ENCODE peak calls at places on chromosomes 16 and 17, in nine cellular contexts. H is activated CD8-positive, alpha-beta T cell treated with anti-CD3 and anti-CD28 coated beads for 36 hours; Q is NCI-H774; D is progenitor cell of endocrine pancreas; N is HS-27A; L is substantia nigra; B is mammary epithelial cell; M is adipocyte; S is NCI-H748 treated with DMSO at 0.1 percent for 48 hours. F is an unnamed sample.

GRCh38 chr16:29791845-29792797 is 1.6 kb downstream of the KIF22 start:
- DNase-seq in H (no peak), Q (no peak), D (no peak), N (no peak), L (no peak), B (no peak), M (no peak), S (no peak), F (no peak)

GRCh38 chr16:85983606-85984005 is 84.6 kb downstream of the IRF8 start:
- DNase-seq in H (no peak), Q (no peak), D (no peak), N (no peak), L (no peak), B (no peak), M (no peak), S (no peak), F (no peak)

GRCh38 chr16:60674241-60674640 is 1362.0 kb downstream of the CDH8 start:
- DNase-seq in H (no peak), Q (no peak), D (no peak), N (no peak), L (no peak), B (peak), M (no peak), S (no peak), F (no peak)

GRCh38 chr16:28902909-28903308 is 22.1 kb downstream of the RABEP2 start:
- DNase-seq in H (no peak), Q (no peak), D (no peak), N (no peak), L (no peak), B (no peak), M (no peak), S (no peak), F (no peak)

GRCh38 chr17:10756146-10756545 is 26.3 kb upstream of the TMEM220 start:
- DNase-seq in H (no peak), Q (no peak), D (no peak), N (no peak), L (no peak), B (no peak), M (no peak), S (no peak), F (no peak)

GRCh38 chr16:29804455-29805231 is 1.7 kb upstream of the MAZ start:
- DNase-seq in H (no peak), Q (no peak), D (no peak), N (no peak), L (peak), B (no peak), M (peak), S (peak), F (peak)

GRCh38 chr16:11783319-11784047 is 13.6 kb downstream of the ZC3H7A start:
- DNase-seq in H (peak), Q (no peak), D (no peak), N (peak), L (no peak), B (peak), M (peak), S (no peak), F (peak)

GRCh38 chr16:16019488-16019887 is 70.1 kb downstream of the ABCC1 start:
- DNase-seq in H (no peak), Q (no peak), D (no peak), N (peak), L (no peak), B (peak), M (peak), S (no peak), F (no peak)

GRCh38 chr16:83554096-83554495 is 253.7 kb upstream of the HSBP1 start:
- DNase-seq in H (no peak), Q (no peak), D (no peak), N (no peak), L (no peak), B (no peak), M (peak), S (no peak), F (no peak)

GRCh38 chr17:1002771-1003555 is 6.0 kb downstream of the TIMM22 start:
- DNase-seq in H (no peak), Q (peak), D (no peak), N (no peak), L (no peak), B (no peak), M (peak), S (no peak), F (no peak)

GRCh38 chr17:70642059-70642458 is 472.7 kb downstream of the KCNJ2 start:
- DNase-seq in H (no peak), Q (no peak), D (no peak), N (no peak), L (no peak), B (no peak), M (no peak), S (no peak), F (no peak)

GRCh38 chr16:7333326-7333725 is 681 bp downstream of the RBFOX1 start:
- DNase-seq in H (no peak), Q (no peak), D (no peak), N (no peak), L (no peak), B (no peak), M (no peak), S (no peak), F (no peak)

GRCh38 chr17:50986989-50987660 is 121.0 kb upstream of the TOB1 start:
- DNase-seq in H (no peak), Q (no peak), D (no peak), N (no peak), L (no peak), B (peak), M (peak), S (no peak), F (no peak)

GRCh38 chr17:43015579-43015978 is 6.6 kb downstream of the VAT1 start:
- DNase-seq in H (no peak), Q (no peak), D (no peak), N (no peak), L (no peak), B (no peak), M (no peak), S (no peak), F (no peak)

GRCh38 chr17:72502111-72502939 is 381.5 kb downstream of the SOX9 start:
- DNase-seq in H (no peak), Q (no peak), D (no peak), N (no peak), L (no peak), B (no peak), M (peak), S (no peak), F (no peak)

GRCh38 chr17:79027925-79028491 is 4.0 kb downstream of the C1QTNF1 start:
- DNase-seq in H (no peak), Q (no peak), D (no peak), N (no peak), L (no peak), B (no peak), M (peak), S (no peak), F (peak)

GRCh38 chr17:49551221-49552069 is 24.2 kb upstream of the NXPH3 start:
- DNase-seq in H (no peak), Q (no peak), D (no peak), N (no peak), L (no peak), B (no peak), M (no peak), S (no peak), F (no peak)

GRCh38 chr17:31472137-31472536 is 80.7 kb downstream of the RAB11FIP4 start:
- DNase-seq in H (no peak), Q (no peak), D (no peak), N (no peak), L (peak), B (no peak), M (no peak), S (no peak), F (no peak)

GRCh38 chr17:42819939-42820535 is 4.0 kb downstream of the BECN1 start:
- DNase-seq in H (peak), Q (peak), D (peak), N (no peak), L (no peak), B (peak), M (peak), S (peak), F (peak)

GRCh38 chr17:40309031-40309937 is at the start of gene RARA:
- DNase-seq in H (peak), Q (no peak), D (no peak), N (no peak), L (no peak), B (no peak), M (peak), S (no peak), F (no peak)

GRCh38 chr17:61219460-61219859 is 180.2 kb upstream of the TBX2 start:
- DNase-seq in H (no peak), Q (no peak), D (no peak), N (no peak), L (no peak), B (no peak), M (peak), S (no peak), F (no peak)

GRCh38 chr17:32285770-32286517 is 20.3 kb downstream of the RHBDL3 start:
- DNase-seq in H (no peak), Q (no peak), D (no peak), N (no peak), L (peak), B (no peak), M (no peak), S (no peak), F (peak)

GRCh38 chr17:37813753-37814152 is 68.9 kb upstream of the HNF1B start:
- DNase-seq in H (no peak), Q (no peak), D (no peak), N (peak), L (no peak), B (no peak), M (peak), S (no peak), F (no peak)

GRCh38 chr16:67641779-67642708 is 2.9 kb upstream of the CARMIL2 start:
- DNase-seq in H (no peak), Q (no peak), D (no peak), N (no peak), L (peak), B (peak), M (peak), S (no peak), F (peak)

GRCh38 chr17:61420745-61421398 is 21.2 kb downstream of the TBX2 start:
- DNase-seq in H (no peak), Q (no peak), D (no peak), N (no peak), L (no peak), B (no peak), M (no peak), S (no peak), F (no peak)

GRCh38 chr16:28009586-28010373 is 53.7 kb downstream of the GSG1L start:
- DNase-seq in H (no peak), Q (no peak), D (no peak), N (no peak), L (no peak), B (no peak), M (no peak), S (no peak), F (no peak)

GRCh38 chr17:43601280-43602050 is 55.3 kb upstream of the ETV4 start:
- DNase-seq in H (no peak), Q (no peak), D (no peak), N (no peak), L (no peak), B (no peak), M (no peak), S (no peak), F (no peak)

GRCh38 chr16:88303890-88304819 is 78.6 kb upstream of the ZNF469 start:
- DNase-seq in H (no peak), Q (no peak), D (no peak), N (peak), L (no peak), B (peak), M (peak), S (no peak), F (no peak)